ENCODE peak calls at places on chromosomes 7 and 10, in eight cellular contexts. One of them, this sample, is unnamed.

GRCh38 chr7:52911795-52912194 is 123.6 kb upstream of the POM121L12 start:
- DNase-seq in AG10803: no peak
- DNase-seq in psoas muscle: no peak
- DNase-seq in choroid plexus epithelial cell: no peak
- DNase-seq in spleen: no peak
- DNase-seq in thoracic aorta: no peak
- DNase-seq in astrocyte of the spinal cord: no peak
- DNase-seq in heart right ventricle: no peak
- DNase-seq in this sample: no peak

GRCh38 chr10:74058658-74059057 is 60.7 kb downstream of the VCL start:
- DNase-seq in AG10803: peak
- DNase-seq in psoas muscle: no peak
- DNase-seq in choroid plexus epithelial cell: peak
- DNase-seq in spleen: no peak
- DNase-seq in thoracic aorta: no peak
- DNase-seq in astrocyte of the spinal cord: no peak
- DNase-seq in heart right ventricle: no peak
- DNase-seq in this sample: peak

GRCh38 chr10:132925614-132926013 is 16.8 kb downstream of the CFAP46 start:
- DNase-seq in AG10803: no peak
- DNase-seq in psoas muscle: no peak
- DNase-seq in choroid plexus epithelial cell: no peak
- DNase-seq in spleen: peak
- DNase-seq in thoracic aorta: no peak
- DNase-seq in astrocyte of the spinal cord: no peak
- DNase-seq in heart right ventricle: no peak
- DNase-seq in this sample: no peak

GRCh38 chr10:132850246-132850645 is 64.3 kb upstream of the NKX6-2 start:
- DNase-seq in AG10803: no peak
- DNase-seq in psoas muscle: no peak
- DNase-seq in choroid plexus epithelial cell: no peak
- DNase-seq in spleen: peak
- DNase-seq in thoracic aorta: no peak
- DNase-seq in astrocyte of the spinal cord: no peak
- DNase-seq in heart right ventricle: no peak
- DNase-seq in this sample: no peak

GRCh38 chr7:2680256-2680655 is 7.7 kb upstream of the AMZ1 start:
- DNase-seq in AG10803: no peak
- DNase-seq in psoas muscle: no peak
- DNase-seq in choroid plexus epithelial cell: no peak
- DNase-seq in spleen: no peak
- DNase-seq in thoracic aorta: no peak
- DNase-seq in astrocyte of the spinal cord: no peak
- DNase-seq in heart right ventricle: no peak
- DNase-seq in this sample: no peak

GRCh38 chr10:94279835-94280709 is 82.7 kb downstream of the NOC3L start:
- DNase-seq in AG10803: peak
- DNase-seq in psoas muscle: peak
- DNase-seq in choroid plexus epithelial cell: peak
- DNase-seq in spleen: peak
- DNase-seq in thoracic aorta: no peak
- DNase-seq in astrocyte of the spinal cord: peak
- DNase-seq in heart right ventricle: peak
- DNase-seq in this sample: peak

GRCh38 chr7:93747019-93747418 is 143.5 kb downstream of the TFPI2 start:
- DNase-seq in AG10803: peak
- DNase-seq in psoas muscle: no peak
- DNase-seq in choroid plexus epithelial cell: no peak
- DNase-seq in spleen: no peak
- DNase-seq in thoracic aorta: no peak
- DNase-seq in astrocyte of the spinal cord: no peak
- DNase-seq in heart right ventricle: no peak
- DNase-seq in this sample: no peak

GRCh38 chr7:7563813-7564212 is 2.9 kb upstream of the MIOS start:
- DNase-seq in AG10803: no peak
- DNase-seq in psoas muscle: no peak
- DNase-seq in choroid plexus epithelial cell: no peak
- DNase-seq in spleen: no peak
- DNase-seq in thoracic aorta: no peak
- DNase-seq in astrocyte of the spinal cord: no peak
- DNase-seq in heart right ventricle: no peak
- DNase-seq in this sample: no peak

GRCh38 chr7:26426096-26426495 is 134.4 kb downstream of the SNX10 start:
- DNase-seq in AG10803: no peak
- DNase-seq in psoas muscle: no peak
- DNase-seq in choroid plexus epithelial cell: no peak
- DNase-seq in spleen: no peak
- DNase-seq in thoracic aorta: no peak
- DNase-seq in astrocyte of the spinal cord: no peak
- DNase-seq in heart right ventricle: no peak
- DNase-seq in this sample: no peak

GRCh38 chr10:11153766-11154165 is 136.1 kb downstream of the CELF2 start:
- DNase-seq in AG10803: no peak
- DNase-seq in psoas muscle: no peak
- DNase-seq in choroid plexus epithelial cell: no peak
- DNase-seq in spleen: no peak
- DNase-seq in thoracic aorta: no peak
- DNase-seq in astrocyte of the spinal cord: no peak
- DNase-seq in heart right ventricle: no peak
- DNase-seq in this sample: no peak

GRCh38 chr7:70092314-70093303 is 494.3 kb downstream of the AUTS2 start:
- DNase-seq in AG10803: peak
- DNase-seq in psoas muscle: peak
- DNase-seq in choroid plexus epithelial cell: peak
- DNase-seq in spleen: no peak
- DNase-seq in thoracic aorta: no peak
- DNase-seq in astrocyte of the spinal cord: peak
- DNase-seq in heart right ventricle: peak
- DNase-seq in this sample: no peak

GRCh38 chr7:70356324-70356797 is 758.1 kb downstream of the AUTS2 start:
- DNase-seq in AG10803: no peak
- DNase-seq in psoas muscle: no peak
- DNase-seq in choroid plexus epithelial cell: no peak
- DNase-seq in spleen: no peak
- DNase-seq in thoracic aorta: no peak
- DNase-seq in astrocyte of the spinal cord: no peak
- DNase-seq in heart right ventricle: no peak
- DNase-seq in this sample: no peak

GRCh38 chr10:123790132-123790885 is 101.3 kb downstream of the CPXM2 start:
- DNase-seq in AG10803: no peak
- DNase-seq in psoas muscle: no peak
- DNase-seq in choroid plexus epithelial cell: no peak
- DNase-seq in spleen: no peak
- DNase-seq in thoracic aorta: no peak
- DNase-seq in astrocyte of the spinal cord: no peak
- DNase-seq in heart right ventricle: no peak
- DNase-seq in this sample: no peak

GRCh38 chr7:46003896-46004875 is 83.1 kb upstream of the IGFBP3 start:
- DNase-seq in AG10803: peak
- DNase-seq in psoas muscle: no peak
- DNase-seq in choroid plexus epithelial cell: peak
- DNase-seq in spleen: no peak
- DNase-seq in thoracic aorta: no peak
- DNase-seq in astrocyte of the spinal cord: peak
- DNase-seq in heart right ventricle: no peak
- DNase-seq in this sample: no peak

GRCh38 chr10:69481280-69481679 is 30.0 kb downstream of the TSPAN15 start:
- DNase-seq in AG10803: no peak
- DNase-seq in psoas muscle: no peak
- DNase-seq in choroid plexus epithelial cell: no peak
- DNase-seq in spleen: no peak
- DNase-seq in thoracic aorta: no peak
- DNase-seq in astrocyte of the spinal cord: no peak
- DNase-seq in heart right ventricle: no peak
- DNase-seq in this sample: no peak

GRCh38 chr7:68146970-68147369 is 1150.3 kb downstream of the TYW1 start:
- DNase-seq in AG10803: no peak
- DNase-seq in psoas muscle: no peak
- DNase-seq in choroid plexus epithelial cell: no peak
- DNase-seq in spleen: no peak
- DNase-seq in thoracic aorta: no peak
- DNase-seq in astrocyte of the spinal cord: no peak
- DNase-seq in heart right ventricle: no peak
- DNase-seq in this sample: no peak

GRCh38 chr10:58555170-58555929 is 42.7 kb downstream of the BICC1 start:
- DNase-seq in AG10803: no peak
- DNase-seq in psoas muscle: no peak
- DNase-seq in choroid plexus epithelial cell: no peak
- DNase-seq in spleen: no peak
- DNase-seq in thoracic aorta: no peak
- DNase-seq in astrocyte of the spinal cord: no peak
- DNase-seq in heart right ventricle: no peak
- DNase-seq in this sample: no peak

DNA sequence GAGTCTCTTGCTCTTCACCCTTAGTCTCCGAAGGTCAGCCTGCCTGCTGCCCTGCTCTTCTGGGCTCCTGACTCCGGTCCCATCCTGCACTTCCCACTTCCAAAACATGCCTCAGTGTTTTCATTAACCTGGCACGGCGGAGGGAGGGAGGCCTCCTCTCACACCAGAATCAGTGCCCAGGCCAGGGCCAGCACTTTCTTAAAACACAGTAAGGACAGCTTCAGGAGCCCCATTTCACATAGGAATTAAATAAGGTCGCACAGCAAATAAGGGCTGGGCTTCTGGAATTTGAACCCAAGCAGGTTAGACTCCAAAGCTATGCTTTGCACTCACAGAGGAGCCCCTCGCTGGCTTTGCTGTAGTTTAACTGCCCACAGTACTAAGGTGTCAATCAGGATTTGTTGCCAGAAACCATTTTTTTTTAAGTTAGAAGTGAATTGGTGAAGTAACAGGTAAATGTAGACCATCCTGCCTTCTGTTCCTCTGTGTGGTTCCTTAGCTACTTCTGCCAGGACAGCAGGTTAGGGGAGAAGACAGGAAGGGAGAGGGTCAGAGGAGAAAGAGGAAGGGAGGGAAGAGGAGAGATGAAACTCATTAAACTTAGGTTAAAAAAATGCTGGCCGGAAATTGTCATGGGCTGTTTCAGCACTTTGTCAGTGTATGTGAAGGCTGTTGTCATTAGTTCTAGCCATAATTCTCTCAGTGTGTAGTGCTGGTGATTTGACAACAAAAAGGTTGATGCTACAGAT is 1.1 kb downstream of the RASSF4 start:
- DNase-seq in AG10803: no peak
- DNase-seq in psoas muscle: no peak
- DNase-seq in choroid plexus epithelial cell: no peak
- DNase-seq in spleen: peak
- DNase-seq in thoracic aorta: no peak
- DNase-seq in astrocyte of the spinal cord: no peak
- DNase-seq in heart right ventricle: peak
- DNase-seq in this sample: no peak
- H3K4me3 ChIP-seq in AG10803: no peak
- H3K4me3 ChIP-seq in psoas muscle: peak
- H3K4me3 ChIP-seq in choroid plexus epithelial cell: peak
- H3K4me3 ChIP-seq in spleen: peak
- H3K4me3 ChIP-seq in thoracic aorta: peak
- H3K4me3 ChIP-seq in astrocyte of the spinal cord: peak
- H3K4me3 ChIP-seq in heart right ventricle: peak
- H3K4me3 ChIP-seq in this sample: no peak

GRCh38 chr10:126907423-126907970 is 2.3 kb downstream of the DOCK1 start:
- DNase-seq in AG10803: no peak
- DNase-seq in psoas muscle: no peak
- DNase-seq in choroid plexus epithelial cell: no peak
- DNase-seq in spleen: no peak
- DNase-seq in thoracic aorta: no peak
- DNase-seq in astrocyte of the spinal cord: no peak
- DNase-seq in heart right ventricle: no peak
- DNase-seq in this sample: no peak
- TF ChIP-seq CTCF in AG10803: peak
- TF ChIP-seq CTCF in psoas muscle: no peak
- TF ChIP-seq CTCF in choroid plexus epithelial cell: peak
- TF ChIP-seq CTCF in spleen: no peak
- TF ChIP-seq CTCF in thoracic aorta: no peak
- TF ChIP-seq CTCF in astrocyte of the spinal cord: peak
- TF ChIP-seq CTCF in heart right ventricle: no peak
- TF ChIP-seq CTCF in this sample: no peak

DNA sequence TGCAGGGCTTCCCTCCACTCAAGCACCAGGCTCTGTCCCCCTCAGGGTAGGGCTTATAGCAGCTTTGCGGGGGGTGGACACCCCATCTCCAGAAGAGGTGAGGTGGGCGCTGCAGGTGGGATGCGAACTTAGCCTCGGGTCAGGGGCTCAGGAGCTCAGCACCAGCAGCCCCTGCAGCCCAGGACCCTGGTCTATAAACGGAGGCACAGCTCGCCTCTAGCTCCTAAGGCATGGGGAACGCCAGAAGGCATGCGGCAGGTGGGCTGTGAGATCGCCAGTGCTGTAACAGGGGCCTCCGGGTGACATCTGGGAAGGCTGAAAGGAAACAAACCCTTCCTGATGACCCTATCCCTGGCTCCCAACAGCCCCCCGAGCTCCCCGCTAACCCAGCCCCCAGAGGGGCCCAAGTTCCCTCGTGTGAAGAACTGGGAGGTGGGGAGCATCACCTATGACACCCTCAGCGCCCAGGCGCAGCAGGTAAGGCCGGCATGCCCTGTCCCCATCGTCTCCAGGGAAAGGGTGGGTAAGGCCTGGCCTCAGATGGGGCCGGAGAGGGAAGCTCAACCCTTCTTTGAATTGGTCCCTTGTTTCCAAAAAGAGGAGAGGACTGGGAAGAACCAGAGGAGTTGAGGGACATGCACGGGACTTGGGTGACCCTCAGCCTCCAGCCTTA is 4.2 kb downstream of the NOS3 start:
- DNase-seq in AG10803: no peak
- DNase-seq in psoas muscle: no peak
- DNase-seq in choroid plexus epithelial cell: no peak
- DNase-seq in spleen: no peak
- DNase-seq in thoracic aorta: no peak
- DNase-seq in astrocyte of the spinal cord: no peak
- DNase-seq in heart right ventricle: no peak
- DNase-seq in this sample: no peak
- H3K4me3 ChIP-seq in AG10803: no peak
- H3K4me3 ChIP-seq in psoas muscle: peak
- H3K4me3 ChIP-seq in choroid plexus epithelial cell: no peak
- H3K4me3 ChIP-seq in spleen: peak
- H3K4me3 ChIP-seq in thoracic aorta: peak
- H3K4me3 ChIP-seq in astrocyte of the spinal cord: no peak
- H3K4me3 ChIP-seq in heart right ventricle: peak
- H3K4me3 ChIP-seq in this sample: no peak

GRCh38 chr7:34501161-34501560 is 156.9 kb upstream of the NPSR1 start:
- DNase-seq in AG10803: no peak
- DNase-seq in psoas muscle: no peak
- DNase-seq in choroid plexus epithelial cell: no peak
- DNase-seq in spleen: no peak
- DNase-seq in thoracic aorta: no peak
- DNase-seq in astrocyte of the spinal cord: no peak
- DNase-seq in heart right ventricle: no peak
- DNase-seq in this sample: no peak

GRCh38 chr7:34493752-34494151 is 164.3 kb upstream of the NPSR1 start:
- DNase-seq in AG10803: no peak
- DNase-seq in psoas muscle: no peak
- DNase-seq in choroid plexus epithelial cell: no peak
- DNase-seq in spleen: no peak
- DNase-seq in thoracic aorta: no peak
- DNase-seq in astrocyte of the spinal cord: no peak
- DNase-seq in heart right ventricle: no peak
- DNase-seq in this sample: no peak

GRCh38 chr7:34491899-34492298 is 166.1 kb upstream of the NPSR1 start:
- DNase-seq in AG10803: no peak
- DNase-seq in psoas muscle: no peak
- DNase-seq in choroid plexus epithelial cell: no peak
- DNase-seq in spleen: no peak
- DNase-seq in thoracic aorta: no peak
- DNase-seq in astrocyte of the spinal cord: no peak
- DNase-seq in heart right ventricle: no peak
- DNase-seq in this sample: no peak

GRCh38 chr7:34497153-34497777 is 160.8 kb upstream of the NPSR1 start:
- DNase-seq in AG10803: no peak
- DNase-seq in psoas muscle: no peak
- DNase-seq in choroid plexus epithelial cell: peak
- DNase-seq in spleen: no peak
- DNase-seq in thoracic aorta: no peak
- DNase-seq in astrocyte of the spinal cord: no peak
- DNase-seq in heart right ventricle: no peak
- DNase-seq in this sample: no peak
- TF ChIP-seq CTCF in AG10803: peak
- TF ChIP-seq CTCF in psoas muscle: no peak
- TF ChIP-seq CTCF in choroid plexus epithelial cell: peak
- TF ChIP-seq CTCF in spleen: no peak
- TF ChIP-seq CTCF in thoracic aorta: no peak
- TF ChIP-seq CTCF in astrocyte of the spinal cord: peak
- TF ChIP-seq CTCF in heart right ventricle: no peak
- TF ChIP-seq CTCF in this sample: no peak